ENCODE peak calls at places on chromosomes 12 and 14, in ten cellular contexts. One of them, this sample, is unnamed.

GRCh38 chr14:29486132-29486531 is 441.5 kb downstream of the PRKD1 start:
- DNase-seq in Peyer's patch: no peak
- DNase-seq in WERI-Rb-1: no peak
- DNase-seq in cardiac muscle cell: no peak
- DNase-seq in body of pancreas: no peak
- DNase-seq in heart left ventricle: no peak
- DNase-seq in kidney: no peak
- DNase-seq in RWPE1: no peak
- DNase-seq in heart right ventricle: no peak
- DNase-seq in mammary epithelial cell: no peak
- DNase-seq in this sample: no peak

GRCh38 chr12:32110942-32111341 is 4.3 kb downstream of the BICD1 start:
- DNase-seq in heart right ventricle: no peak
- DNase-seq in RWPE1: no peak
- DNase-seq in heart left ventricle: no peak
- DNase-seq in WERI-Rb-1: no peak
- DNase-seq in kidney: no peak
- DNase-seq in cardiac muscle cell: no peak
- DNase-seq in Peyer's patch: no peak
- DNase-seq in mammary epithelial cell: no peak
- DNase-seq in body of pancreas: no peak
- DNase-seq in this sample: no peak

GRCh38 chr12:113351089-113351488 is 7.3 kb upstream of the PLBD2 start:
- DNase-seq in kidney: no peak
- DNase-seq in Peyer's patch: no peak
- DNase-seq in cardiac muscle cell: no peak
- DNase-seq in heart right ventricle: no peak
- DNase-seq in body of pancreas: no peak
- DNase-seq in heart left ventricle: no peak
- DNase-seq in mammary epithelial cell: no peak
- DNase-seq in WERI-Rb-1: no peak
- DNase-seq in RWPE1: no peak
- DNase-seq in this sample: no peak

GRCh38 chr12:71652656-71653055 is 11.0 kb downstream of the ZFC3H1 start:
- DNase-seq in body of pancreas: no peak
- DNase-seq in RWPE1: no peak
- DNase-seq in Peyer's patch: no peak
- DNase-seq in WERI-Rb-1: no peak
- DNase-seq in heart left ventricle: no peak
- DNase-seq in mammary epithelial cell: no peak
- DNase-seq in heart right ventricle: no peak
- DNase-seq in cardiac muscle cell: no peak
- DNase-seq in kidney: no peak
- DNase-seq in this sample: no peak

GRCh38 chr12:105018001-105018400 is 31.9 kb downstream of the NOPCHAP1 start:
- DNase-seq in body of pancreas: no peak
- DNase-seq in Peyer's patch: no peak
- DNase-seq in WERI-Rb-1: no peak
- DNase-seq in heart left ventricle: no peak
- DNase-seq in heart right ventricle: no peak
- DNase-seq in kidney: no peak
- DNase-seq in mammary epithelial cell: peak
- DNase-seq in RWPE1: no peak
- DNase-seq in cardiac muscle cell: no peak
- DNase-seq in this sample: no peak

GRCh38 chr14:76351941-76352340 is 24.0 kb upstream of the ESRRB start:
- DNase-seq in mammary epithelial cell: no peak
- DNase-seq in kidney: no peak
- DNase-seq in RWPE1: no peak
- DNase-seq in body of pancreas: no peak
- DNase-seq in heart right ventricle: no peak
- DNase-seq in Peyer's patch: no peak
- DNase-seq in heart left ventricle: no peak
- DNase-seq in WERI-Rb-1: no peak
- DNase-seq in cardiac muscle cell: no peak
- DNase-seq in this sample: no peak

GRCh38 chr12:92224685-92225331 is 79.2 kb upstream of the BTG1 start:
- DNase-seq in Peyer's patch: no peak
- DNase-seq in RWPE1: peak
- DNase-seq in mammary epithelial cell: peak
- DNase-seq in WERI-Rb-1: no peak
- DNase-seq in cardiac muscle cell: no peak
- DNase-seq in heart left ventricle: no peak
- DNase-seq in kidney: no peak
- DNase-seq in body of pancreas: no peak
- DNase-seq in heart right ventricle: peak
- DNase-seq in this sample: no peak

GRCh38 chr14:74888164-74889158 is 6.7 kb downstream of the DLST start:
- DNase-seq in heart left ventricle: no peak
- DNase-seq in RWPE1: peak
- DNase-seq in kidney: no peak
- DNase-seq in heart right ventricle: no peak
- DNase-seq in Peyer's patch: no peak
- DNase-seq in body of pancreas: no peak
- DNase-seq in WERI-Rb-1: peak
- DNase-seq in cardiac muscle cell: no peak
- DNase-seq in mammary epithelial cell: peak
- DNase-seq in this sample: no peak

GRCh38 chr14:34781242-34781641 is 66.8 kb upstream of the CFL2 start:
- DNase-seq in Peyer's patch: no peak
- DNase-seq in heart right ventricle: no peak
- DNase-seq in mammary epithelial cell: peak
- DNase-seq in WERI-Rb-1: no peak
- DNase-seq in kidney: no peak
- DNase-seq in RWPE1: peak
- DNase-seq in heart left ventricle: no peak
- DNase-seq in body of pancreas: no peak
- DNase-seq in cardiac muscle cell: peak
- DNase-seq in this sample: no peak

GRCh38 chr14:103819503-103820307 is 27.7 kb downstream of the PPP1R13B start:
- DNase-seq in Peyer's patch: no peak
- DNase-seq in body of pancreas: peak
- DNase-seq in cardiac muscle cell: peak
- DNase-seq in mammary epithelial cell: peak
- DNase-seq in RWPE1: peak
- DNase-seq in heart left ventricle: peak
- DNase-seq in heart right ventricle: peak
- DNase-seq in kidney: no peak
- DNase-seq in WERI-Rb-1: peak
- DNase-seq in this sample: peak

GRCh38 chr14:102898776-102899515 is 23.5 kb upstream of the AMN start:
- DNase-seq in WERI-Rb-1: no peak
- DNase-seq in RWPE1: no peak
- DNase-seq in Peyer's patch: no peak
- DNase-seq in heart left ventricle: no peak
- DNase-seq in mammary epithelial cell: no peak
- DNase-seq in kidney: no peak
- DNase-seq in cardiac muscle cell: no peak
- DNase-seq in heart right ventricle: no peak
- DNase-seq in body of pancreas: no peak
- DNase-seq in this sample: no peak

GRCh38 chr12:109670647-109671046 is 43.0 kb upstream of the FAM222A start:
- DNase-seq in RWPE1: no peak
- DNase-seq in Peyer's patch: no peak
- DNase-seq in WERI-Rb-1: no peak
- DNase-seq in cardiac muscle cell: no peak
- DNase-seq in mammary epithelial cell: no peak
- DNase-seq in heart left ventricle: no peak
- DNase-seq in body of pancreas: no peak
- DNase-seq in kidney: peak
- DNase-seq in heart right ventricle: no peak
- DNase-seq in this sample: no peak

GRCh38 chr12:5654019-5654418 is 222.1 kb downstream of the NTF3 start:
- DNase-seq in body of pancreas: no peak
- DNase-seq in kidney: no peak
- DNase-seq in mammary epithelial cell: no peak
- DNase-seq in WERI-Rb-1: no peak
- DNase-seq in heart right ventricle: no peak
- DNase-seq in Peyer's patch: no peak
- DNase-seq in RWPE1: no peak
- DNase-seq in heart left ventricle: no peak
- DNase-seq in cardiac muscle cell: no peak
- DNase-seq in this sample: no peak

GRCh38 chr12:5650804-5651461 is 219.0 kb downstream of the NTF3 start:
- DNase-seq in kidney: no peak
- DNase-seq in WERI-Rb-1: no peak
- DNase-seq in RWPE1: no peak
- DNase-seq in heart right ventricle: no peak
- DNase-seq in mammary epithelial cell: no peak
- DNase-seq in body of pancreas: no peak
- DNase-seq in Peyer's patch: no peak
- DNase-seq in cardiac muscle cell: no peak
- DNase-seq in heart left ventricle: no peak
- DNase-seq in this sample: no peak

DNA sequence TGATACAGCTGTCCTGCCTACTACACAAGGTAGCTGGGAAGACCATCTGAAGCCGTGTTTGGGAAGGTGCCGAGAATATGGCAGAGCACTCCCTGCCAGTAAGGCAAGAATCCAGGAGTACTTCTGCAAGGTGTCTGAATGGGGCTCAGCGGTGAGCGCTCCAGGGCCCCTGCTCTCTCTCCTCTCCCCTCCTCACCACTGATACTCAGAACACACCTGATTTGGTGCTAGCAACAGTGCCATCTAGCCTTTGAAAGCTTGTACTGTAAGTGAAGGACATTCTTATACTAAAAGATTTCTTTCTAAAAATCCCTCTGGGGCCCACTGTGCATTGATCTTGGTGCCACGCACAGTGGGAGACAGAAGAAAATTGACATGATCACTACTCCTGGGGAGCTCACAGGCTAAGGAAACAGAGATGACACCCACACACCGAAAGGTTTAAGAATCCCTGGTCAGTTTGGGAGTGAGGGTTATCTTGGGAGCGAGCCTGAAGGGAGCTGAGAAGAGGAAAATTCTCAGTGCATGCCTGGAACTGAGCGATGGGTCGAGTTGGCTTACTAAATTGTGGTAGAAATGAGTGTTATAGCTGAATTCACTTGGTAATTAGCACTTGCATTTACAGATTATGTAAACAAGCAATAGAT is 216.9 kb downstream of the NTF3 start:
- DNase-seq in Peyer's patch: no peak
- DNase-seq in kidney: no peak
- DNase-seq in cardiac muscle cell: peak
- DNase-seq in WERI-Rb-1: peak
- DNase-seq in mammary epithelial cell: no peak
- DNase-seq in body of pancreas: no peak
- DNase-seq in RWPE1: peak
- DNase-seq in heart right ventricle: peak
- DNase-seq in heart left ventricle: no peak
- DNase-seq in this sample: no peak
- TF ChIP-seq CTCF in Peyer's patch: peak
- TF ChIP-seq CTCF in kidney: peak
- TF ChIP-seq CTCF in cardiac muscle cell: peak
- TF ChIP-seq CTCF in WERI-Rb-1: peak
- TF ChIP-seq CTCF in mammary epithelial cell: peak
- TF ChIP-seq CTCF in body of pancreas: peak
- TF ChIP-seq CTCF in RWPE1: no peak
- TF ChIP-seq CTCF in heart right ventricle: peak
- TF ChIP-seq CTCF in heart left ventricle: peak
- TF ChIP-seq CTCF in this sample: peak

GRCh38 chr12:20280515-20280914 is 87.8 kb upstream of the PDE3A start:
- DNase-seq in heart right ventricle: no peak
- DNase-seq in body of pancreas: no peak
- DNase-seq in cardiac muscle cell: peak
- DNase-seq in Peyer's patch: no peak
- DNase-seq in RWPE1: no peak
- DNase-seq in heart left ventricle: no peak
- DNase-seq in mammary epithelial cell: no peak
- DNase-seq in kidney: no peak
- DNase-seq in WERI-Rb-1: no peak
- DNase-seq in this sample: no peak
- H3K27ac ChIP-seq in heart right ventricle: no peak
- H3K27ac ChIP-seq in body of pancreas: no peak
- H3K27ac ChIP-seq in cardiac muscle cell: no peak
- H3K27ac ChIP-seq in Peyer's patch: no peak
- H3K27ac ChIP-seq in RWPE1: no peak
- H3K27ac ChIP-seq in heart left ventricle: no peak
- H3K27ac ChIP-seq in mammary epithelial cell: no peak
- H3K27ac ChIP-seq in kidney: no peak
- H3K27ac ChIP-seq in WERI-Rb-1: no peak
- H3K27ac ChIP-seq in this sample: no peak

DNA sequence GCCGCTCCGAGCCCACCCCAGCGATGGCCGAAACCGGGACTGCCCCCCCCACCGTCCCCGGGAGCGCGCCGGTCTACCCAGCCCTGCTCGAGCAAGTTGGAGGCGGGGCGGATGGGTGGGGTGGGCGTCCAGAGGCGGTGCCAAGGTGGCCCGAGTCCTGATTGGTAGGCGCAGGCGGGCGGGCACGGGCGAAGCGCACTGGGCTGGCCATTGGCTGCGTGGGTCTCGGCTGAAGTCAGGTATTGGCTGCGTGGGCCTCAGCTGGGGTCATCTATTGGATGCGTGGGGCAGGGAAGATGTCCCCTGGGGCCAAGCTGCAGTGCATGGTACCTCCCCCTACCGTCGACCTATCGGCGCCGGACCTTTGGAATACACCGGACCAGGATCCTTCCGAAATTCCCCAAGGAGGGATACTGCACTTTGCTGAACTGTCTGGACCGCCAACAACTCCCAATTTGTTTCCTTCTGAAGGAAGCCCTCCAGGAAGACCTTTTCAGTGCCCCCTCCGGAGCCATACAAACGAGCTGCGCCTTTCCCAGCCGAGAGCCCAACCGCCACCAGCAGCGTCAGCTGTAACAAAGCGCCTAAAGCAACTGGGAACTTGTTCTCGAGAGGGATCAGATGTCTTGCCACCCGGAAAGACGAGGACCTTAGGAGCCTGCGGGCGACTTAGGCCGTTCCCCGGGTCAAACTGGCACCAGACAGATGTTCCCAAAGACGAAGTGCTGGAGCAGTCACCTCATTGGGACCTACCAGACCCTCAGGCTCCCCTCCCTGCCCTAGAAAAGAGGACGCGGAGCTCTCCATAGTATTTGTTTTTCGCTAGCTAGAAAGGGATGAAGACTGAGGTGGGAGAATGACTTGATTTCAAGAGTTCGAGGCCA is at the start of gene HOMEZ:
- DNase-seq in heart right ventricle: peak
- DNase-seq in mammary epithelial cell: peak
- DNase-seq in WERI-Rb-1: peak
- DNase-seq in cardiac muscle cell: peak
- DNase-seq in body of pancreas: peak
- DNase-seq in RWPE1: peak
- DNase-seq in Peyer's patch: peak
- DNase-seq in kidney: peak
- DNase-seq in heart left ventricle: peak
- DNase-seq in this sample: peak
- TF ChIP-seq CTCF in heart right ventricle: peak
- TF ChIP-seq CTCF in mammary epithelial cell: no peak
- TF ChIP-seq CTCF in WERI-Rb-1: peak
- TF ChIP-seq CTCF in cardiac muscle cell: peak
- TF ChIP-seq CTCF in body of pancreas: no peak
- TF ChIP-seq CTCF in RWPE1: no peak
- TF ChIP-seq CTCF in Peyer's patch: no peak
- TF ChIP-seq CTCF in kidney: no peak
- TF ChIP-seq CTCF in heart left ventricle: peak
- TF ChIP-seq CTCF in this sample: no peak

DNA sequence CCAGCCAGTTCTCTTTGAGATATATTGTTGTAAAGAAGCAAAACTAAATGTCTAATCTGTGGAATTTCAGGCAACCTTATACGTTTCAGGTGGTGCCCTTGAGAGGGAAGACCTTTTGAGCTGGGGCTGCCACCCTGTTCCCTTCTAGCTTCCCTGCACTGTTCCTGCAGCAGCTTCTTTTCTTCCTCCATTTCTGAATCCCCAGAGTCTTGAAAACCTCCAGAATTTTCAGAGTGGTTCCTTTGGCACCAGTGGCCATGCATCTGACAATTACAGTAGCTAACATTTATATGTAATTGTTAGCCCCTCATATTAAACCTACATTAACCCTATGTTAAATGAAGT is 271.3 kb downstream of the ZFP36L1 start:
- DNase-seq in body of pancreas: peak
- DNase-seq in WERI-Rb-1: no peak
- DNase-seq in kidney: no peak
- DNase-seq in heart right ventricle: no peak
- DNase-seq in cardiac muscle cell: no peak
- DNase-seq in mammary epithelial cell: no peak
- DNase-seq in heart left ventricle: no peak
- DNase-seq in Peyer's patch: no peak
- DNase-seq in RWPE1: no peak
- DNase-seq in this sample: no peak
- H3K27ac ChIP-seq in body of pancreas: peak
- H3K27ac ChIP-seq in WERI-Rb-1: no peak
- H3K27ac ChIP-seq in kidney: peak
- H3K27ac ChIP-seq in heart right ventricle: peak
- H3K27ac ChIP-seq in cardiac muscle cell: peak
- H3K27ac ChIP-seq in mammary epithelial cell: peak
- H3K27ac ChIP-seq in heart left ventricle: peak
- H3K27ac ChIP-seq in Peyer's patch: peak
- H3K27ac ChIP-seq in RWPE1: peak
- H3K27ac ChIP-seq in this sample: peak

This sample was measured in lower lobe of right lung.